ENCODE peak calls at places on chromosomes 11 and 22, in ten cellular contexts. T, Q, H, B, J, P, Y, W, M and A are unnamed samples.

GRCh38 chr22:33000342-33001280 is 57.6 kb downstream of the SYN3 start:
- DNase-seq in Q (peak; percentile 42), B (no peak), Y (peak; percentile 85), P (no peak), W (no peak), J (no peak), H (peak; percentile 92), M (peak; percentile 24), T (no peak), A (peak; percentile 14)

GRCh38 chr11:2109541-2110019 is 29.6 kb downstream of the IGF2 start:
- DNase-seq in B (no peak), Q (no peak), Y (peak; percentile 40), P (no peak), W (no peak), T (no peak), M (no peak), J (peak; percentile 51), H (peak; percentile 65), A (no peak)

GRCh38 chr22:37412445-37413250 is 14.6 kb downstream of the ELFN2 start:
- DNase-seq in W (no peak), M (no peak), Y (no peak), B (no peak), T (no peak), P (no peak), J (no peak), Q (no peak), H (no peak), A (no peak)

GRCh38 chr22:41862160-41862529 is 29.2 kb downstream of the SREBF2 start:
- DNase-seq in T (no peak), Y (no peak), H (no peak), W (no peak), J (no peak), M (no peak), B (no peak), P (no peak), Q (peak; percentile 64), A (no peak)

GRCh38 chr22:42544686-42545085 is 9.1 kb upstream of the SERHL2 start:
- DNase-seq in H (no peak), T (no peak), M (peak; percentile 36), Q (no peak), B (no peak), W (peak; percentile 48), Y (no peak), J (no peak), P (no peak), A (no peak)

GRCh38 chr11:65778431-65778900 is 2.3 kb downstream of the AP5B1 start:
- DNase-seq in M (no peak), J (no peak), Q (no peak), B (no peak), T (no peak), H (no peak), W (no peak), Y (no peak), P (no peak), A (no peak)

GRCh38 chr22:30602049-30602448 is 4.9 kb upstream of the TCN2 start:
- DNase-seq in B (no peak), W (no peak), H (peak; percentile 53), M (peak; percentile 24), Y (peak; percentile 76), J (no peak), T (no peak), P (no peak), Q (peak; percentile 77), A (peak; percentile 33)

GRCh38 chr22:35649636-35650250 is 1.5 kb downstream of the APOL6 start:
- DNase-seq in B (no peak), M (no peak), T (no peak), P (no peak), W (no peak), J (no peak), Q (no peak), Y (no peak), H (no peak), A (no peak)

GRCh38 chr11:25981998-25982397 is 349.9 kb upstream of the ANO3 start:
- DNase-seq in H (peak; percentile 14), J (peak; percentile 7), B (no peak), Q (peak; percentile 67), M (peak; percentile 12), P (peak; percentile 39), Y (peak; percentile 69), T (no peak), W (peak; percentile 55), A (peak; percentile 27)

GRCh38 chr22:47370448-47371262 is 608.2 kb downstream of the TBC1D22A start:
- DNase-seq in B (no peak), H (no peak), P (no peak), W (no peak), Y (no peak), J (no peak), T (no peak), Q (no peak), M (no peak), A (no peak)

GRCh38 chr11:2531277-2531986 is 86.6 kb downstream of the KCNQ1 start:
- DNase-seq in W (peak; percentile 52), B (peak; percentile 47), P (peak; percentile 13), M (peak; percentile 60), Y (peak; percentile 58), Q (peak; percentile 42), T (no peak), J (no peak), H (peak; percentile 88), A (peak; percentile 55)

GRCh38 chr11:32420937-32421532 is 14.3 kb downstream of the WT1 start:
- DNase-seq in M (no peak), P (no peak), W (no peak), J (no peak), Y (peak; percentile 35), T (no peak), H (no peak), B (no peak), Q (peak; percentile 95), A (no peak)